ENCODE peak calls at places on chromosomes 3 and 15, in eight cellular contexts. J, X, I, A, N, M, R and F are unnamed samples.

GRCh38 chr15:33011976-33012375 is 182.5 kb downstream of the FMN1 start:
- DNase-seq in A (no peak), I (no peak), X (no peak), M (no peak), N (no peak), J (no peak), R (no peak), F (no peak)

GRCh38 chr3:110758208-110758607 is 313.4 kb upstream of the NECTIN3 start:
- DNase-seq in X (no peak), M (no peak), N (no peak), J (no peak), A (no peak), R (no peak), I (no peak), F (no peak)

GRCh38 chr3:177830411-177830849 is 633.1 kb upstream of the TBL1XR1 start:
- DNase-seq in M (no peak), R (no peak), J (no peak), X (no peak), A (no peak), N (no peak), I (no peak), F (peak; percentile 96)

GRCh38 chr15:25065286-25065685 is 110.5 kb downstream of the SNRPN start:
- DNase-seq in M (peak; percentile 25), R (no peak), X (no peak), J (peak; percentile 56), N (no peak), I (no peak), A (no peak), F (no peak)

GRCh38 chr3:24180616-24181015 is 235.5 kb downstream of the NR1D2 start:
- DNase-seq in N (no peak), M (no peak), R (no peak), X (no peak), J (no peak), I (no peak), A (no peak), F (no peak)

GRCh38 chr3:182364723-182365650 is 428.3 kb upstream of the ATP11B start:
- DNase-seq in A (no peak), M (peak; percentile 76), N (no peak), R (no peak), J (peak; percentile 71), I (no peak), X (no peak), F (peak; percentile 94)

GRCh38 chr3:66140763-66141372 is 79.9 kb upstream of the SLC25A26 start:
- DNase-seq in J (no peak), I (no peak), R (no peak), M (no peak), X (no peak), A (no peak), N (no peak), F (no peak)

GRCh38 chr15:52133510-52134220 is 21.1 kb upstream of the BCL2L10 start:
- DNase-seq in N (no peak), R (no peak), X (no peak), M (no peak), J (peak; percentile 38), I (no peak), A (no peak), F (no peak)

GRCh38 chr3:60414047-60414446 is 837.2 kb downstream of the FHIT start:
- DNase-seq in I (no peak), A (no peak), N (no peak), X (no peak), R (no peak), M (no peak), J (no peak), F (no peak)

GRCh38 chr15:34721802-34722795 is 32.7 kb downstream of the GJD2 start:
- DNase-seq in M (peak; percentile 68), X (peak; percentile 73), R (peak; percentile 48), A (no peak), I (peak; percentile 23), J (peak; percentile 73), N (no peak), F (peak; percentile 40)

GRCh38 chr3:100271522-100271921 is 10.7 kb downstream of the TBC1D23 start:
- DNase-seq in I (no peak), A (no peak), J (no peak), N (no peak), X (no peak), M (no peak), R (no peak), F (no peak)

GRCh38 chr3:129934234-129935123 is 40.0 kb upstream of the TRH start:
- DNase-seq in J (no peak), M (peak; percentile 38), X (no peak), N (peak; percentile 56), A (peak; percentile 9), R (peak; percentile 43), I (peak; percentile 49), F (peak; percentile 23)

GRCh38 chr15:31811641-31812040 is 218.7 kb upstream of the CHRNA7 start:
- DNase-seq in J (no peak), I (no peak), M (peak; percentile 74), N (no peak), R (no peak), A (no peak), X (no peak), F (no peak)

GRCh38 chr3:152769523-152769922 is 65.4 kb upstream of the P2RY1 start:
- DNase-seq in R (no peak), I (no peak), X (no peak), N (peak; percentile 36), J (no peak), M (no peak), A (no peak), F (peak; percentile 79)

GRCh38 chr15:51224428-51224827 is 114.0 kb downstream of the CYP19A1 start:
- DNase-seq in J (no peak), R (no peak), I (no peak), M (no peak), N (no peak), A (no peak), X (no peak), F (no peak)

GRCh38 chr3:122533931-122534334 is 19.2 kb upstream of the KPNA1 start:
- DNase-seq in I (no peak), X (no peak), R (no peak), A (no peak), N (peak; percentile 77), J (peak; percentile 73), M (no peak), F (peak; percentile 98)

GRCh38 chr3:114745322-114746240 is 401.5 kb downstream of the ZBTB20 start:
- DNase-seq in M (no peak), R (no peak), N (no peak), X (no peak), J (no peak), I (no peak), A (no peak), F (peak; percentile 61)

GRCh38 chr15:72203507-72203837 is 5.9 kb upstream of the GRAMD2A start:
- DNase-seq in N (no peak), A (no peak), J (peak; percentile 99), X (peak; percentile 77), M (peak; percentile 93), R (no peak), I (no peak), F (peak; percentile 97)

GRCh38 chr15:80308002-80308401 is 56.0 kb upstream of the CTXND1 start:
- DNase-seq in M (no peak), I (no peak), X (no peak), A (no peak), N (no peak), J (no peak), R (no peak), F (no peak)

GRCh38 chr15:83970290-83970890 is 265.2 kb upstream of the GOLGA6L4 start:
- DNase-seq in X (peak; percentile 51), M (no peak), R (no peak), J (no peak), N (no peak), I (no peak), A (no peak), F (no peak)

GRCh38 chr15:83977992-83978391 is 257.6 kb upstream of the GOLGA6L4 start:
- DNase-seq in R (no peak), J (no peak), I (no peak), A (no peak), M (no peak), X (no peak), N (no peak), F (peak; percentile 58)

GRCh38 chr15:83978588-83978987 is 257.0 kb upstream of the GOLGA6L4 start:
- DNase-seq in X (no peak), A (no peak), I (no peak), R (no peak), N (no peak), J (no peak), M (no peak), F (no peak)

GRCh38 chr15:83971967-83972366 is 263.6 kb upstream of the GOLGA6L4 start:
- DNase-seq in N (no peak), A (no peak), I (no peak), X (no peak), J (no peak), M (no peak), R (no peak), F (no peak)

GRCh38 chr15:83973816-83974215 is 261.8 kb upstream of the GOLGA6L4 start:
- DNase-seq in N (peak; percentile 39), X (no peak), J (no peak), R (no peak), A (no peak), M (no peak), I (no peak), F (peak; percentile 11)
- TF ChIP-seq CTCF in N (peak; percentile 48), X (peak; percentile 43), J (peak; percentile 76), R (peak; percentile 42), A (no peak), M (no peak), I (no peak), F (peak; percentile 58)

GRCh38 chr3:5095879-5096278 is 26.2 kb upstream of the ARL8B start:
- DNase-seq in M (no peak), X (peak; percentile 51), A (no peak), N (no peak), J (no peak), R (peak; percentile 55), I (peak; percentile 78), F (no peak)
- TF ChIP-seq CTCF in M (no peak), X (peak; percentile 18), A (no peak), N (no peak), J (no peak), R (no peak), I (no peak), F (no peak)

GRCh38 chr3:11116336-11117059 is 37.8 kb upstream of the HRH1 start:
- DNase-seq in N (no peak), A (no peak), X (no peak), M (peak; percentile 60), I (no peak), R (no peak), J (no peak), F (no peak)

GRCh38 chr3:11117591-11117990 is 36.7 kb upstream of the HRH1 start:
- DNase-seq in R (no peak), M (no peak), X (no peak), A (no peak), I (no peak), J (no peak), N (no peak), F (no peak)

GRCh38 chr3:11118181-11118682 is 36.1 kb upstream of the HRH1 start:
- DNase-seq in A (no peak), J (no peak), I (no peak), M (no peak), R (no peak), N (no peak), X (no peak), F (peak; percentile 50)

GRCh38 chr3:11120091-11120845 is 34.0 kb upstream of the HRH1 start:
- DNase-seq in N (no peak), X (no peak), J (no peak), A (no peak), M (no peak), I (no peak), R (no peak), F (no peak)

GRCh38 chr3:11115548-11115947 is 38.7 kb upstream of the HRH1 start:
- DNase-seq in M (no peak), I (no peak), N (no peak), R (no peak), A (no peak), J (no peak), X (no peak), F (no peak)
- TF ChIP-seq CTCF in M (no peak), I (no peak), N (no peak), R (no peak), A (no peak), J (no peak), X (no peak), F (no peak)

GRCh38 chr15:90638963-90639362 is 78.2 kb upstream of the BLM start:
- DNase-seq in I (no peak), X (no peak), N (no peak), A (no peak), R (no peak), J (no peak), M (no peak), F (no peak)
- TF ChIP-seq CTCF in I (no peak), X (no peak), N (no peak), A (no peak), R (no peak), J (no peak), M (no peak), F (no peak)